ENCODE peak calls at places on chromosomes 16 and 17, in six cellular contexts. M is OCI-LY7, K is GM13977, A is GM13976, W is progenitor cell of endocrine pancreas, V is A549. L is an unnamed sample.

GRCh38 chr16:85514601-85515318 is 98.4 kb upstream of the GSE1 start:
- DNase-seq in M (no peak), K (no peak), A (no peak), W (no peak), V (peak), L (no peak)

GRCh38 chr16:20271893-20272292 is 55.4 kb downstream of the GP2 start:
- DNase-seq in M (no peak), K (no peak), A (no peak), W (no peak), V (no peak), L (no peak)

GRCh38 chr17:64318068-64318467 is 55.0 kb upstream of the TEX2 start:
- DNase-seq in M (no peak), K (no peak), A (no peak), W (no peak), V (no peak), L (no peak)

GRCh38 chr17:949623-950338 is 29.8 kb downstream of the NXN start:
- DNase-seq in M (no peak), K (no peak), A (no peak), W (no peak), V (no peak), L (no peak)

GRCh38 chr17:27743288-27743885 is 56.9 kb downstream of the NOS2 start:
- DNase-seq in M (no peak), K (no peak), A (no peak), W (no peak), V (no peak), L (no peak)

GRCh38 chr17:8223356-8224063 is 13.1 kb upstream of the AURKB start:
- DNase-seq in M (peak), K (peak), A (peak), W (peak), V (peak), L (peak)

GRCh38 chr16:72884573-72884972 is 163.4 kb downstream of the ZFHX3 start:
- DNase-seq in M (no peak), K (no peak), A (no peak), W (no peak), V (no peak), L (no peak)

GRCh38 chr16:50193594-50193993 is 40.5 kb downstream of the TENT4B start:
- DNase-seq in M (no peak), K (no peak), A (no peak), W (no peak), V (no peak), L (no peak)

GRCh38 chr17:44198721-44199552 is 747 bp downstream of the ATXN7L3 start:
- DNase-seq in M (peak), K (peak), A (peak), W (peak), V (peak), L (peak)

GRCh38 chr17:63345598-63345997 is 100.5 kb downstream of the CYB561 start:
- DNase-seq in M (no peak), K (no peak), A (no peak), W (no peak), V (no peak), L (no peak)

GRCh38 chr17:75346906-75347305 is 57.7 kb upstream of the SLC25A19 start:
- DNase-seq in M (peak), K (no peak), A (no peak), W (no peak), V (no peak), L (no peak)

GRCh38 chr17:49996495-49997255 is 1.7 kb upstream of the DLX3 start:
- DNase-seq in M (peak), K (peak), A (peak), W (peak), V (peak), L (peak)

GRCh38 chr16:67672739-67673662 is 6.4 kb downstream of the C16orf86 start:
- DNase-seq in M (peak), K (peak), A (peak), W (no peak), V (peak), L (peak)

GRCh38 chr17:50149425-50150353 is 788 bp downstream of the PPP1R9B start:
- DNase-seq in M (peak), K (no peak), A (no peak), W (peak), V (peak), L (peak)

GRCh38 chr16:23146877-23147601 is 2.2 kb downstream of the USP31 start:
- DNase-seq in M (no peak), K (no peak), A (no peak), W (no peak), V (no peak), L (no peak)

GRCh38 chr17:74454197-74455024 is 12.0 kb upstream of the CD300A start:
- DNase-seq in M (peak), K (peak), A (peak), W (no peak), V (no peak), L (no peak)

GRCh38 chr17:36844013-36844412 is 93.3 kb upstream of the LHX1 start:
- DNase-seq in M (no peak), K (no peak), A (no peak), W (no peak), V (no peak), L (no peak)

GRCh38 chr16:67992661-67993206 is 6.5 kb downstream of the DPEP2 start:
- DNase-seq in M (no peak), K (peak), A (peak), W (no peak), V (no peak), L (no peak)

GRCh38 chr17:60416368-60416925 is 5.8 kb upstream of the CHCT1 start:
- DNase-seq in M (no peak), K (no peak), A (no peak), W (no peak), V (no peak), L (no peak)

GRCh38 chr17:1645207-1646171 is at the start of gene SCARF1:
- DNase-seq in M (no peak), K (no peak), A (no peak), W (no peak), V (no peak), L (no peak)

GRCh38 chr16:89581045-89581695 is 5.6 kb downstream of the CPNE7 start:
- DNase-seq in M (no peak), K (no peak), A (no peak), W (no peak), V (peak), L (no peak)

GRCh38 chr17:6160188-6160555 is 90.0 kb downstream of the WSCD1 start:
- DNase-seq in M (no peak), K (no peak), A (no peak), W (no peak), V (no peak), L (no peak)

GRCh38 chr16:51326131-51326856 is 175.2 kb upstream of the SALL1 start:
- DNase-seq in M (no peak), K (no peak), A (no peak), W (no peak), V (no peak), L (no peak)

GRCh38 chr16:72989203-72989991 is 58.5 kb downstream of the ZFHX3 start:
- DNase-seq in M (no peak), K (no peak), A (no peak), W (no peak), V (no peak), L (no peak)

GRCh38 chr17:7916799-7917198 is 710 bp upstream of the RNF227 start:
- DNase-seq in M (no peak), K (no peak), A (no peak), W (no peak), V (no peak), L (no peak)

GRCh38 chr17:67995568-67996191 is 589 bp downstream of the C17orf58 start:
- DNase-seq in M (peak), K (peak), A (peak), W (peak), V (no peak), L (peak)

GRCh38 chr17:81309140-81309858 is 14.2 kb upstream of the SLC38A10 start:
- DNase-seq in M (no peak), K (peak), A (peak), W (no peak), V (peak), L (peak)

GRCh38 chr17:5583426-5584382 is 605 bp downstream of the NLRP1 start:
- DNase-seq in M (no peak), K (no peak), A (no peak), W (no peak), V (no peak), L (no peak)

GRCh38 chr17:75740631-75741077 is 19.4 kb downstream of the ITGB4 start:
- DNase-seq in M (no peak), K (no peak), A (no peak), W (no peak), V (no peak), L (no peak)

GRCh38 chr16:23587726-23588125 is 8.4 kb downstream of the NDUFAB1 start:
- DNase-seq in M (no peak), K (no peak), A (no peak), W (no peak), V (no peak), L (no peak)

GRCh38 chr16:2692948-2693651 is 10.8 kb downstream of the KCTD5 start:
- DNase-seq in M (no peak), K (no peak), A (no peak), W (no peak), V (no peak), L (no peak)

GRCh38 chr16:56481468-56482112 is 30.2 kb downstream of the OGFOD1 start:
- DNase-seq in M (no peak), K (no peak), A (no peak), W (no peak), V (no peak), L (no peak)

GRCh38 chr17:81902653-81903414 is 796 bp downstream of the NPB start:
- DNase-seq in M (no peak), K (no peak), A (no peak), W (no peak), V (no peak), L (no peak)

GRCh38 chr17:42163113-42163512 is 8.3 kb upstream of the RAB5C start:
- DNase-seq in M (peak), K (peak), A (peak), W (no peak), V (peak), L (peak)

GRCh38 chr16:3173892-3174617 is 13.9 kb upstream of the OR1F1 start:
- DNase-seq in M (peak), K (peak), A (peak), W (no peak), V (peak), L (peak)

GRCh38 chr16:77841275-77841640 is 52.9 kb downstream of the VAT1L start:
- DNase-seq in M (no peak), K (no peak), A (no peak), W (no peak), V (no peak), L (no peak)

DNA sequence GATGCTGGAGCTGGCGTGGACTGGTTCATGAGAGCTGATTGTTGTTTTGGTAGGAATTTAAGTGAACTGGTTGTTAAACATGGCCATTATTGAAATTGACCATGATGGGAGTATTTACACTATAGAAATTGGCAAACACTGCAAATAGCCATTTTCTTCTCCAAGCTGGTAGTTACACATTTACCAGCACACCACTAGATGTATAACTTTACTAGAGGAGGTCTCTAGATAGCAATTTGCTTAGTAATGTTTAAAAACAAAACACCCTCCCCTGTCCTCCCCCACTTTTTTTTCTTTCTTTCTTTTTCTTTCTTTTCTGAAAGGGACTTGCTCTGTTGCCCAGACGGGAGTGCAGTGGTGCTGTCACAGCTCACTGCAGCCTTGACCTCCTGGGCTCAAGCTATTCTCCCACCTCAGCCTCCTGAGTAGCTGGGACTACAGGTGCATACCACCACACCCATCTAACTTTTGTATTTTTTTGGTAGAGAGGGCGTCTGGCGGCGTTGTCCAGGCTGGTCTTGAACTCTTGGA is 24.1 kb downstream of the IGSF6 start:
- DNase-seq in M (no peak), K (no peak), A (no peak), W (no peak), V (no peak), L (no peak)
- TF ChIP-seq CTCF in M (no peak), K (no peak), A (no peak), W (no peak), V (no peak), L (no peak)

GRCh38 chr17:79027925-79028491 is 4.0 kb downstream of the C1QTNF1 start:
- DNase-seq in M (no peak), K (no peak), A (no peak), W (no peak), V (no peak), L (no peak)

GRCh38 chr17:79026345-79027273 is 2.6 kb downstream of the C1QTNF1 start:
- DNase-seq in M (no peak), K (no peak), A (no peak), W (no peak), V (peak), L (no peak)

GRCh38 chr17:79027274-79027924 is 3.4 kb downstream of the C1QTNF1 start:
- DNase-seq in M (no peak), K (no peak), A (no peak), W (no peak), V (no peak), L (no peak)

GRCh38 chr17:79029327-79030009 is 5.5 kb downstream of the C1QTNF1 start:
- DNase-seq in M (no peak), K (no peak), A (peak), W (no peak), V (no peak), L (no peak)

DNA sequence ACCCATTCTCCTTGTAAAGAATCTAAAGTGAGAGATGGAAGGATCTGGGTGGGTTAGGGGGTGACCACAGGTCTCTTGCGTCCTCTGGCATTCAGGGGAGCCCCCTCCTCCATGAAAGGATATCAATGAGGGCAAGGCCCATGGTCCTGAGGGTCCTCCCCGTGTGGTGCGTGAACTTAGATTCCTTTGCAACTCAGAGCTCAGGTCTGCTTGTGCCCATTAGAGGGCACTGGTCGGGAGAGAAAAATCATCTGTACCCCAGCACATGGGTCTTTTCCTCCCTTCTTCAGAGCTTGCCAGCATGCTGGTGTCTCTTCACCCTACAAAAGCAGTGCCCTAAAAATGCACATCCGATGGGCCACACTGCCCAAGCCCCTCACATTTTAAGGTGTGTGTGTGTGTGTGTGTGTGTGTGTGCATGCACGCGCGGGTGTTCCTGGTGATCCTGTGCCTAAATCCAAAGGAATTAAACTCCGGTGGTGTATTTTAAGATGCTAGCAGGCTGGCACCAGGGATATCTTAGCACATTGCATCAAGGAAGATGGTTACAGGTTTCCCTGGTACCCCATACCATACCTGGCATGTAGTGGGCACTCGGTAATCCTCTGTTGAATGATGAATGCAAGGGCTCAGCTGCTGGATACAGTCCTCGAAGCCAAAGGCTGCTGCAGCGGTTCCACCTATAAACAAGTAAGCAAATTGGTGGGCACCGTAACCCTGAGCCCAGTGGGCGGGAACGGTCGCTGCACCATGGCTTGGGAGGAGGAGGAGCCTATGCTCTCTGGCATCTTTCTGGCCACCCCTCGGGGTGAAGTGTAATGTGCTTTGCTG is 4.7 kb downstream of the C1QTNF1 start:
- DNase-seq in M (no peak), K (no peak), A (peak), W (no peak), V (no peak), L (no peak)
- TF ChIP-seq CTCF in M (peak), K (no peak), A (peak), W (peak), V (peak), L (no peak)

GRCh38 chr17:48051278-48051677 is 3.1 kb downstream of the NFE2L1 start:
- DNase-seq in M (no peak), K (no peak), A (no peak), W (no peak), V (no peak), L (no peak)

GRCh38 chr17:48053758-48054237 is 5.6 kb downstream of the NFE2L1 start:
- DNase-seq in M (no peak), K (no peak), A (no peak), W (no peak), V (no peak), L (no peak)

GRCh38 chr17:48052956-48053757 is 5.0 kb downstream of the NFE2L1 start:
- DNase-seq in M (no peak), K (no peak), A (no peak), W (no peak), V (no peak), L (no peak)

GRCh38 chr17:48054238-48055185 is 6.4 kb downstream of the NFE2L1 start:
- DNase-seq in M (no peak), K (peak), A (no peak), W (peak), V (no peak), L (no peak)

DNA sequence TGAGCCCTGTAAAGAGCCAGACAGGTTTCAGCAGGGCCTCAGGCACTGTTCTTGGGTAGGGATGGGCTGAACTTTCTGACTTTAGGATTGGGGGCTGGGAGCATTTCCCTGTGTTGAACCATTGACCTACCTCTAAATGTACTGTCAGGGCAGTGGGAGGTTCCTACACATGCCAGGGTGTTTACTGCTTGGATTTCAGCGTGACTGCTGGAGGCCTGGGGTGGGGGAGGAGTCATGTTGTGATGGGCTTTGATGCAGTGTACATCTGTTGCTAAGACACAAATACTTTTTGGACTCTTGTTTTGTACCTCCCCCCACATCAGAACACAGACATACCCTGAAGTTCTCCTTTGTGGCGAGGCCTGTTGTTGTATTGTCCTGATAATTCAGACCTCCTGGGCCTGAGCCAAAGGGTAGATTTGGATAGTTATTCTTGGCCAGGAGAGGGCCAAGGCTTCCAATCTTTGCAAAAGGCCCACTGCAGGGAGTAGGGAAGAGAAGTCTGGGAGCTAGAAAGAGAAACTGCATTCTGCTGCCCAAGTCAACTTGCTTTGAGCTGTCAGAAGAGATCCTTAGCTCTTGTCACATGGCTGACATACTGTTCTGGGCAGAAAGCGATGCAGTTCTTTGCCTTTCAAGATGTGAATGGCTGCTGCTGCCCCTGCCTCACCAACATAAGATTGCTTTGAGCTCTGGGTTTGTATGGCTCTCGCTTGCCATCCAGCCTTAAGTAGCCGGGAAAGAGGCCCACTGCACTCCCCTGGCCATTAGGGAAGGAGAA is 3.7 kb downstream of the NFE2L1 start:
- DNase-seq in M (no peak), K (no peak), A (no peak), W (no peak), V (peak), L (no peak)
- TF ChIP-seq CTCF in M (no peak), K (no peak), A (no peak), W (no peak), V (no peak), L (no peak)

DNA sequence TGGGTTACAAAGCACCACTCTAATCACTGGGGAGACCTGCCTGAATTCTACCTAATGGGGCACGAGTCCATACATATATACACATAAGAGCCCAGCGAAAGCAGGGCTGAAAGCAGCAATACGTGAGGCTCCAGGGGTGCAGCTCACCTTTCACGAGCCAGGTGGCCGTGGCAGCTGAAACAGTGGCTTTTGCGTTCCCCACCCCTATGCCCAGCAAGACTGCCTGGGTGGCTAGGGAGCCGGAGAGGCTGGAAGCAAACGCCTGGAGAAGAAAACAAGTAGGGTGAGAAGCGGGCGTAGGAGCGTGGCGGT is 618 bp downstream of the RUSF1 start:
- DNase-seq in M (peak), K (no peak), A (no peak), W (no peak), V (no peak), L (no peak)
- TF ChIP-seq CTCF in M (no peak), K (no peak), A (no peak), W (no peak), V (no peak), L (no peak)

GRCh38 chr16:57527610-57528360 is 8.6 kb downstream of the CCDC102A start:
- DNase-seq in M (no peak), K (no peak), A (no peak), W (no peak), V (no peak), L (no peak)

GRCh38 chr16:57528499-57529323 is 7.7 kb downstream of the CCDC102A start:
- DNase-seq in M (no peak), K (no peak), A (no peak), W (peak), V (no peak), L (no peak)

GRCh38 chr16:57526498-57526897 is 9.9 kb downstream of the CCDC102A start:
- DNase-seq in M (no peak), K (no peak), A (no peak), W (no peak), V (no peak), L (no peak)

GRCh38 chr16:57525761-57526160 is 10.6 kb downstream of the CCDC102A start:
- DNase-seq in M (no peak), K (no peak), A (no peak), W (no peak), V (no peak), L (no peak)

DNA sequence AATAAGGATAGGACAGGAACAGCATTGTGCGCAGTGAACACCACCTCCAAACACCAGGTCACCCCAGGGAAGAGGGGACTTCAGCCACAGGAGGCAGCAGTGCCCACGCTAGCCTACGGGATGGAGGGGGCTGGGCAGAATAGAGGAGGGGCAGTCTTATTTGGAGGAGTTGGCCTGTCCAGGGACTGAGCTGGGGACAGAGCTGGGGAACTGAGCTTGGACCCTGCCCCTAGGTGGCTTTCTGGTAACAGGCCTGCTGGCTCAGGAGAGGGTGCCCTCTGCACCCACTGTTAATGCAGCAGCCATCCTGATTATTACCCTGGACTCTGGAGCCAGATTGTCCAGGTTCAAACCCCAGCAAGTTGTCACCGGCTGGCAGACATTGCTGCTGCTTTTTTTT is 9.3 kb downstream of the CCDC102A start:
- DNase-seq in M (no peak), K (no peak), A (no peak), W (no peak), V (no peak), L (no peak)
- TF ChIP-seq CTCF in M (no peak), K (no peak), A (no peak), W (no peak), V (no peak), L (no peak)